ENCODE peak calls at places on chromosome 15, in ten cellular contexts. H, O, A, W, C, Q, K, R, E and J are unnamed samples.

GRCh38 chr15:31393441-31394091 is 66.9 kb downstream of the KLF13 start:
- DNase-seq in C (no peak), R (no peak), E (peak), K (no peak), O (no peak), Q (no peak), W (no peak), A (no peak), H (no peak), J (no peak)

GRCh38 chr15:68783226-68784054 is 37.3 kb downstream of the ANP32A start:
- DNase-seq in E (no peak), W (no peak), K (peak), O (no peak), Q (peak), C (no peak), A (peak), R (no peak), H (peak), J (no peak)

GRCh38 chr15:76147906-76148553 is 88.2 kb downstream of the TMEM266 start:
- DNase-seq in R (peak), W (peak), C (no peak), K (peak), O (no peak), H (peak), Q (peak), E (no peak), A (peak), J (no peak)

GRCh38 chr15:76987896-76988860 is 6.7 kb upstream of the PSTPIP1 start:
- DNase-seq in A (peak), Q (no peak), R (no peak), K (peak), H (no peak), C (no peak), W (peak), O (no peak), E (peak), J (no peak)

GRCh38 chr15:80317389-80318169 is 65.6 kb upstream of the CTXND1 start:
- DNase-seq in W (no peak), O (no peak), K (no peak), R (no peak), Q (no peak), H (peak), E (peak), C (peak), A (no peak), J (no peak)

GRCh38 chr15:57133127-57133968 is 214.9 kb downstream of the TCF12 start:
- DNase-seq in A (no peak), C (no peak), R (peak), O (peak), H (no peak), K (no peak), W (peak), E (no peak), Q (peak), J (no peak)

GRCh38 chr15:101269479-101270223 is 7.6 kb downstream of the SELENOS start:
- DNase-seq in W (no peak), K (peak), R (no peak), Q (peak), E (no peak), A (no peak), O (no peak), H (peak), C (no peak), J (no peak)

GRCh38 chr15:97929456-97930229 is 30.9 kb upstream of the ARRDC4 start:
- DNase-seq in O (no peak), K (no peak), W (no peak), C (no peak), H (peak), R (no peak), E (no peak), A (no peak), Q (no peak), J (no peak)

GRCh38 chr15:21267231-21267630 is 173.1 kb downstream of the POTEB3 start:
- DNase-seq in Q (no peak), A (no peak), K (no peak), H (no peak), E (no peak), O (no peak), W (no peak), R (no peak), C (no peak), J (no peak)

GRCh38 chr15:70343961-70344360 is 246.2 kb upstream of the TLE3 start:
- DNase-seq in W (no peak), O (peak), R (no peak), A (peak), C (no peak), K (no peak), H (no peak), Q (no peak), E (peak), J (no peak)

GRCh38 chr15:83108266-83109219 is 1.1 kb downstream of the TM6SF1 start:
- DNase-seq in Q (no peak), W (peak), H (no peak), R (no peak), E (peak), O (no peak), C (no peak), A (peak), K (peak), J (no peak)

GRCh38 chr15:81288616-81289015 is 35.3 kb downstream of the STARD5 start:
- DNase-seq in Q (no peak), W (no peak), C (no peak), E (no peak), R (no peak), A (no peak), K (no peak), H (no peak), O (no peak), J (no peak)

GRCh38 chr15:48570838-48571237 is 74.7 kb downstream of the FBN1 start:
- DNase-seq in C (no peak), O (no peak), A (no peak), R (no peak), Q (no peak), E (no peak), H (peak), K (no peak), W (no peak), J (no peak)

GRCh38 chr15:91021516-91022074 is 799 bp downstream of the VPS33B start:
- DNase-seq in K (no peak), E (no peak), O (no peak), H (peak), A (peak), W (no peak), Q (no peak), R (peak), C (no peak), J (no peak)

GRCh38 chr15:83166830-83167229 is 40.8 kb downstream of the HDGFL3 start:
- DNase-seq in E (no peak), C (no peak), Q (no peak), K (no peak), R (no peak), A (no peak), W (no peak), O (no peak), H (no peak), J (no peak)

GRCh38 chr15:60576515-60576914 is 97.6 kb upstream of the ICE2 start:
- DNase-seq in K (no peak), H (no peak), R (no peak), A (no peak), Q (no peak), C (no peak), O (no peak), W (no peak), E (no peak), J (no peak)

GRCh38 chr15:88572030-88572333 is 25.5 kb upstream of the DET1 start:
- DNase-seq in K (no peak), C (no peak), R (no peak), W (no peak), E (no peak), H (no peak), A (no peak), Q (no peak), O (no peak), J (no peak)

GRCh38 chr15:58463815-58464697 is 32.3 kb downstream of the LIPC start:
- DNase-seq in H (peak), R (peak), Q (no peak), O (no peak), W (no peak), A (no peak), K (no peak), C (no peak), E (no peak), J (no peak)

GRCh38 chr15:55549305-55549704 is 38.8 kb downstream of the PYGO1 start:
- DNase-seq in C (no peak), W (no peak), R (no peak), Q (no peak), H (no peak), K (no peak), O (no peak), E (no peak), A (no peak), J (no peak)

GRCh38 chr15:87354661-87355410 is 901.7 kb downstream of the NTRK3 start:
- DNase-seq in K (no peak), O (no peak), C (no peak), R (no peak), H (peak), A (no peak), W (no peak), E (no peak), Q (no peak), J (no peak)

GRCh38 chr15:101239724-101240136 is 12.1 kb downstream of the CHSY1 start:
- DNase-seq in R (no peak), O (no peak), E (no peak), Q (no peak), K (peak), W (no peak), H (no peak), A (no peak), C (no peak), J (no peak)

GRCh38 chr15:65372787-65373067 is 5.1 kb downstream of the IGDCC3 start:
- DNase-seq in E (no peak), W (no peak), C (no peak), O (no peak), K (no peak), Q (no peak), R (no peak), A (no peak), H (no peak), J (no peak)

GRCh38 chr15:65326844-65327243 is 22.4 kb downstream of the RNU5B-1 start:
- DNase-seq in A (no peak), R (no peak), O (no peak), E (no peak), K (no peak), H (no peak), W (no peak), Q (peak), C (no peak), J (no peak)

GRCh38 chr15:74799255-74799842 is 13.3 kb upstream of the LMAN1L start:
- DNase-seq in R (no peak), O (no peak), A (no peak), W (no peak), K (no peak), C (no peak), E (no peak), Q (no peak), H (no peak), J (no peak)

GRCh38 chr15:55694652-55695150 is 48.3 kb downstream of the PRTG start:
- DNase-seq in W (no peak), Q (peak), R (no peak), O (no peak), E (no peak), A (no peak), H (peak), K (no peak), C (no peak), J (no peak)